ENCODE peak calls at places on chromosomes 16 and 17, in ten cellular contexts. F, J, U, K, Y, M, E, X, I and N are unnamed samples.

GRCh38 chr16:88060524-88061219 is 109.4 kb downstream of the BANP start:
- DNase-seq in Y (no peak), E (no peak), K (no peak), F (no peak), J (no peak), I (no peak), U (no peak), X (no peak), M (no peak), N (no peak)

GRCh38 chr16:2270070-2270462 is 2.1 kb upstream of the RNPS1 start:
- DNase-seq in F (no peak), U (no peak), K (no peak), Y (no peak), X (no peak), E (no peak), I (no peak), J (no peak), M (no peak), N (no peak)

GRCh38 chr17:52536466-52536865 is 378.0 kb upstream of the CA10 start:
- DNase-seq in K (no peak), J (peak; percentile 64), U (no peak), X (no peak), F (no peak), Y (no peak), E (no peak), I (no peak), M (no peak), N (no peak)

GRCh38 chr16:1929578-1930337 is 11.5 kb upstream of the HS3ST6 start:
- DNase-seq in J (peak; percentile 96), I (peak; percentile 77), U (peak; percentile 92), M (peak; percentile 86), E (peak; percentile 89), K (peak; percentile 95), X (peak; percentile 96), F (peak; percentile 89), Y (peak; percentile 90), N (peak; percentile 63)

GRCh38 chr17:76529224-76529642 is 8.3 kb downstream of the CYGB start:
- DNase-seq in I (no peak), J (peak; percentile 89), X (no peak), E (no peak), M (no peak), F (peak; percentile 47), U (no peak), K (peak; percentile 92), Y (peak; percentile 30), N (peak; percentile 24)

GRCh38 chr16:3745751-3746355 is 28.5 kb upstream of the TRAP1 start:
- DNase-seq in K (no peak), M (no peak), I (no peak), E (no peak), X (no peak), F (no peak), Y (no peak), J (no peak), U (no peak), N (no peak)

GRCh38 chr17:19716108-19717030 is at the start of gene SLC47A2:
- DNase-seq in E (no peak), J (no peak), K (no peak), Y (no peak), F (no peak), M (no peak), I (no peak), U (no peak), X (no peak), N (no peak)

GRCh38 chr17:35553310-35553709 is 7.3 kb downstream of the SLFN14 start:
- DNase-seq in U (no peak), J (no peak), M (no peak), I (no peak), Y (no peak), K (no peak), E (no peak), F (no peak), X (no peak), N (no peak)

GRCh38 chr17:58329808-58330543 is 1.4 kb upstream of the TSPOAP1 start:
- DNase-seq in X (no peak), K (no peak), J (no peak), Y (no peak), U (peak; percentile 76), M (no peak), E (no peak), I (no peak), F (no peak), N (no peak)

GRCh38 chr17:66445229-66445628 is 142.8 kb downstream of the PRKCA start:
- DNase-seq in U (no peak), M (no peak), K (peak; percentile 93), J (no peak), X (no peak), F (no peak), I (no peak), E (no peak), Y (no peak), N (no peak)

GRCh38 chr16:11315499-11315898 is 29.8 kb upstream of the RMI2 start:
- DNase-seq in M (no peak), I (no peak), U (no peak), X (no peak), E (no peak), F (no peak), J (no peak), Y (no peak), K (no peak), N (no peak)

GRCh38 chr17:27413295-27413694 is 43.0 kb upstream of the KSR1 start:
- DNase-seq in U (no peak), M (no peak), J (no peak), I (no peak), X (no peak), E (no peak), K (no peak), Y (no peak), F (no peak), N (no peak)

GRCh38 chr16:75267631-75268264 is 16.3 kb upstream of the BCAR1 start:
- DNase-seq in X (no peak), F (peak; percentile 20), K (peak; percentile 69), E (no peak), I (peak; percentile 93), U (no peak), M (no peak), J (peak; percentile 90), Y (peak; percentile 71), N (peak; percentile 36)

GRCh38 chr16:71929048-71929447 is 33.7 kb downstream of the IST1 start:
- DNase-seq in J (no peak), Y (no peak), E (no peak), U (no peak), M (no peak), X (no peak), F (no peak), K (peak; percentile 72), I (no peak), N (peak; percentile 44)

GRCh38 chr17:79789943-79790804 is 6.7 kb downstream of the CBX8 start:
- DNase-seq in J (peak; percentile 72), U (no peak), Y (peak; percentile 52), F (no peak), I (no peak), E (no peak), M (peak; percentile 78), X (peak; percentile 50), K (peak; percentile 80), N (peak; percentile 19)